ENCODE peak calls at places on chromosomes 12 and 14, in eight cellular contexts. B, U, C, L, K, Z, W and Q are unnamed samples.
A peak's percentile ranks its signal among the peaks of the same experiment; 100 is the strongest.

GRCh38 chr12:47876404-47876960 is 28.3 kb downstream of the VDR start:
- DNase-seq in B (no peak), U (no peak), C (no peak), L (no peak), K (no peak), Z (no peak), W (no peak), Q (no peak)

GRCh38 chr12:52214421-52214802 is 18.6 kb upstream of the KRT7 start:
- DNase-seq in B (no peak), U (no peak), C (peak; percentile 49), L (peak; percentile 56), K (no peak), Z (no peak), W (no peak), Q (no peak)

GRCh38 chr12:57604454-57605307 is at the start of gene DTX3:
- DNase-seq in B (no peak), U (peak; percentile 66), C (no peak), L (peak; percentile 81), K (peak; percentile 70), Z (no peak), W (no peak), Q (no peak)

GRCh38 chr12:83261998-83262397 is 575.3 kb downstream of the TMTC2 start:
- DNase-seq in B (no peak), U (no peak), C (no peak), L (no peak), K (peak; percentile 33), Z (no peak), W (peak; percentile 6), Q (no peak)

GRCh38 chr12:125079943-125080645 is 14.9 kb downstream of the AACS start:
- DNase-seq in B (no peak), U (no peak), C (no peak), L (no peak), K (no peak), Z (no peak), W (no peak), Q (no peak)

GRCh38 chr12:121784460-121784859 is 9.0 kb downstream of the RHOF start:
- DNase-seq in B (no peak), U (no peak), C (no peak), L (no peak), K (no peak), Z (no peak), W (no peak), Q (no peak)

GRCh38 chr14:36069535-36069900 is 107.0 kb downstream of the PTCSC3 start:
- DNase-seq in B (no peak), U (peak; percentile 7), C (no peak), L (no peak), K (peak; percentile 81), Z (peak; percentile 32), W (peak; percentile 62), Q (peak; percentile 24)

GRCh38 chr14:32013083-32013482 is 64.0 kb upstream of the ARHGAP5 start:
- DNase-seq in B (no peak), U (no peak), C (no peak), L (no peak), K (peak; percentile 75), Z (no peak), W (no peak), Q (no peak)

GRCh38 chr12:76155157-76155556 is 70.7 kb upstream of the NAP1L1 start:
- DNase-seq in B (no peak), U (no peak), C (no peak), L (no peak), K (no peak), Z (no peak), W (no peak), Q (no peak)

GRCh38 chr12:76153616-76154015 is 69.1 kb upstream of the NAP1L1 start:
- DNase-seq in B (no peak), U (no peak), C (no peak), L (no peak), K (no peak), Z (no peak), W (no peak), Q (no peak)

GRCh38 chr12:76156314-76156713 is 71.8 kb upstream of the NAP1L1 start:
- DNase-seq in B (no peak), U (no peak), C (no peak), L (no peak), K (no peak), Z (no peak), W (no peak), Q (no peak)

DNA sequence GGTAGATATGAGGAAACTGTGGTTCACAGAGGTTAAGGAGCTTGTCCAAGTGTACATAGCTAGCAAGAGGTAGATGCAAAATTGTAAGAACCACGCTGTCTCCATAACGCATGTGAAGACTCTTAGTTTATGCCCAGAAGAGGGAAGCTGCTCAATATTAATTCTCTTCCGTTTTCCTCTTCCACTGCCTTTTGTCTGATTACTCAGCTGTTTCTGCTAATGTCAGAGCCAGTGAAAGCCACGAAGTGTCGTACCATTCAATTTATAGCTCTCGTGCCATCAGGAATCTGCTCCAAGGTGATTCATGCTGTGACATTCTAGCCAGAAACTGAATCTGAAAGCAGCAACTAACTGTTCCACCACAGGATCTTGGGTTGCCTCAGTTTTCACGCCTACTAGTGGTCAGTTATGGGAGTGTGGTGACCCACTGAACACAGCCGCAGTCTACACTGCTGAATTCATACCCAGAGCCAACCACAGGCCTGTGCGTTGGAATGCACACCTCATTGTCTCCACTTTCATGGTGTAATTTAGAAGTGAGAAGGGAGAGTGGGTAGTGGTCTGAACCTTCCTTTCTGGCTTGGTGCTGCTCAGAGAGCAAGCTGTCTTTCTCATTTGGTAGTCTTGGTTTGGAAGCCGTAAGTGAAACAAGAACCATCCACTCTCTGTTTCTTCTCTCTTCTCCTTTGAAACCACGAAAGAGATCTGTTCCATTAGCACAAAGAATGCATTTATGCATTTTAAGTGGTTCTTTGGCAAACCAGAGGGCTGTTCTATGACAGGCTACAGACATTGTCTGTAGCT is 74.2 kb upstream of the NAP1L1 start:
- DNase-seq in B (peak; percentile 49), U (peak; percentile 6), C (no peak), L (peak; percentile 62), K (peak; percentile 82), Z (peak; percentile 55), W (peak; percentile 34), Q (peak; percentile 56)
- TF ChIP-seq POLR2AphosphoS5 in B (no peak), U (no peak), C (no peak), L (no peak), K (no peak), Z (no peak), W (no peak), Q (no peak)

DNA sequence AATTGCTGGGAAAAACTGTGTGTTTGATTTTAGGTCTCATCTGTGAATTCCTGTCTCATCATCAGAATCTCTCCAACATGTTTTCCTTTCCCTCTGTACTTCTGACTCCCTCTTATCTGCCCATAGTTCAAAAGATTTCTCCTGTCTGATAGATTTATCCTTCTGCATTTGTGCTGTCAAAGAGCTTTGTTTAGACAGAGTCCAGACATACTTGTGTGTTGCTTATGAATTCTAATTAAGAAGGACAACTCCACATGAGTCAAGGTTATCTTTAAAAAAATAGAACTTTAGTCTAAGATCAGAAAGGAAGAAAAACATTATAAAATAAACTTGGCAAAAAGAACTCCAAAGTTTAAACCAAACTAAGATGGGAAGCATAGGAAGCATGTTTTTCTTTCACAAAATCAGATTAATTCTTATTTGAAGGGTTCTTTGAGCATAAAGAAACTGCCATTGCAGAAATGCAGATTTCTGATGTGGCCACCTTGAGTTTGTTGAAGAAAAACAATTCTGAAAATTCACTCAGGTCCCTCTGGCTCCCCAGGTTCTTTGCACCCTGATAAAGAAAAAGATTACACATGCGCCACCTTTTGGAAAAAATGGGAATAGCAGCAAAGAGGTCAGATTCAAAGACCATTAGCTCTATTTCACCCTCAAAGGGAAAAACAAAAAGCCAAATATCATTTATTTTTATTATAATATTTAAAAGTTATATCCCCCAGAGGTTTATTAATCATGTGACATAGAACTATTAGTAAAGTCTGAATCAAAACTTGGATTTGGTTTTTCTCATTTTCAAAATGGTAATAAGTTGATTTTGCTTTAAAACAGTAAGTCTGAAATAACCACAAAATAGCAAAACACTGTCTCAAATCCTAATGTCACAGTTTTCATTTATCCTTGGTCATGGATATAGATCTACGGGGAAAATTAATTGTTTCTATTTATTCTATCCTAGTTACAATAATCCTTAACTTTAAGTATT is 143.7 kb upstream of the DCN start:
- DNase-seq in B (peak; percentile 19), U (peak; percentile 25), C (no peak), L (peak; percentile 66), K (peak; percentile 85), Z (peak; percentile 33), W (peak; percentile 19), Q (peak; percentile 20)
- TF ChIP-seq POLR2AphosphoS5 in B (no peak), U (no peak), C (no peak), L (no peak), K (no peak), Z (no peak), W (no peak), Q (no peak)

DNA sequence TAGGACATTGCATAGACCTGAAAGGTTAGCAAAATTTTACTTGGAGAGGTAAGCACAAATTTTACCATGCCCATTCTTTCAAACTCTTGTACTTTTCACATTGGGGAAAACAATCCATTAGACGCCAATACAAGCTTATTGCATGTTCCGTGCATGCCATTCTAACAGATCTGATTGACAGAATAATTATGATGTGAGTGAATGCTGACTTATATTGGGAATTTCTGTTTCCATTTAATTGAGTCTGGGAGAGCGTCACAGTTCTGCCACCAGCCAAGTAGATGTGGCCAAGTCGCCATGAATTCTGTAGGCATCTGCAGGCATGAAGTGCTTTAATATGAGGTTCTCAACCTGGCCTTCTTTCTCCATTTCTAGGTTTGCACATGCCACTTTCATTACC is 1097.4 kb downstream of the VRK1 start:
- DNase-seq in B (no peak), U (no peak), C (no peak), L (no peak), K (no peak), Z (no peak), W (no peak), Q (no peak)
- TF ChIP-seq POLR2AphosphoS5 in B (no peak), U (no peak), C (no peak), L (no peak), K (no peak), Z (no peak), W (no peak), Q (no peak)

GRCh38 chr14:105337966-105338365 is 23.4 kb downstream of the PACS2 start:
- DNase-seq in B (no peak), U (no peak), C (no peak), L (no peak), K (no peak), Z (peak; percentile 55), W (no peak), Q (no peak)
- TF ChIP-seq POLR2AphosphoS5 in B (no peak), U (no peak), C (no peak), L (no peak), K (no peak), Z (no peak), W (no peak), Q (no peak)